ENCODE peak calls at places on chromosome 12, in ten cellular contexts. O, V, B, M, G, J, K, N, L and W are unnamed samples.
A peak's percentile ranks its signal among the peaks of the same experiment; 100 is the strongest.

GRCh38 chr12:48750215-48750614 is 33.7 kb upstream of the CCNT1 start:
- DNase-seq in K (no peak), M (no peak), V (no peak), O (peak; percentile 73), N (no peak), G (no peak), L (no peak), B (no peak), J (no peak), W (no peak)

GRCh38 chr12:79822475-79822874 is 112.4 kb downstream of the PPP1R12A start:
- DNase-seq in K (no peak), V (no peak), L (no peak), G (no peak), J (no peak), M (no peak), O (no peak), B (no peak), N (no peak), W (no peak)

GRCh38 chr12:102642199-102642598 is 161.8 kb upstream of the IGF1 start:
- DNase-seq in G (no peak), O (peak; percentile 50), L (no peak), M (no peak), K (no peak), N (no peak), J (no peak), B (no peak), V (no peak), W (no peak)

GRCh38 chr12:74171478-74171909 is 366.1 kb upstream of the ATXN7L3B start:
- DNase-seq in B (no peak), G (peak; percentile 33), K (no peak), J (no peak), M (no peak), V (no peak), L (no peak), N (no peak), O (no peak), W (no peak)

GRCh38 chr12:92927055-92927435 is 2.0 kb downstream of the EEA1 start:
- DNase-seq in K (no peak), J (no peak), N (no peak), L (peak; percentile 35), O (peak; percentile 28), B (no peak), G (no peak), M (peak; percentile 9), V (no peak), W (no peak)

GRCh38 chr12:121184984-121185894 is 24.7 kb upstream of the P2RX4 start:
- DNase-seq in L (no peak), V (no peak), B (no peak), K (no peak), M (no peak), O (no peak), G (no peak), J (no peak), N (no peak), W (no peak)

GRCh38 chr12:67893003-67893402 is 96.2 kb upstream of the IFNG-AS1 start:
- DNase-seq in O (no peak), K (peak; percentile 47), G (no peak), J (no peak), N (no peak), L (no peak), B (no peak), M (no peak), V (no peak), W (no peak)

GRCh38 chr12:52074006-52074405 is 4.2 kb downstream of the ATG101 start:
- DNase-seq in G (peak; percentile 77), N (peak; percentile 78), O (no peak), J (no peak), V (no peak), K (no peak), M (no peak), B (no peak), L (no peak), W (peak; percentile 74)

GRCh38 chr12:22287776-22288621 is 46.5 kb downstream of the ST8SIA1 start:
- DNase-seq in N (no peak), B (no peak), J (no peak), L (no peak), K (no peak), G (no peak), V (no peak), M (no peak), O (peak; percentile 70), W (no peak)

GRCh38 chr12:80617733-80618132 is 89.7 kb upstream of the MYF6 start:
- DNase-seq in N (no peak), V (no peak), B (no peak), L (no peak), G (no peak), J (no peak), M (no peak), O (no peak), K (no peak), W (no peak)

GRCh38 chr12:123937707-123938600 is 34.7 kb downstream of the CCDC92 start:
- DNase-seq in J (no peak), G (peak; percentile 80), N (no peak), K (no peak), L (no peak), V (no peak), O (peak; percentile 17), B (no peak), M (no peak), W (no peak)

GRCh38 chr12:42426733-42427132 is 100.8 kb downstream of the PPHLN1 start:
- DNase-seq in J (peak; percentile 21), O (peak; percentile 72), B (no peak), M (no peak), G (no peak), V (no peak), K (no peak), N (no peak), L (peak; percentile 10), W (no peak)
- H3K27ac ChIP-seq in J (peak overlapping the region; percentile 68), O (no peak overlapping the region), B (no peak overlapping the region), M (no peak overlapping the region), G (no peak overlapping the region), V (no peak overlapping the region), K (no peak overlapping the region), N (no peak overlapping the region), L (no peak overlapping the region), W (no peak overlapping the region)

GRCh38 chr12:106084048-106084671 is 54.6 kb downstream of the NUAK1 start:
- DNase-seq in J (peak; percentile 57), O (peak; percentile 88), L (no peak), M (no peak), N (no peak), K (no peak), G (no peak), V (no peak), B (no peak), W (no peak)
- TF ChIP-seq POLR2A in J (no peak), O (peak; percentile 18), L (no peak), M (no peak), N (no peak), K (no peak), G (no peak), V (no peak), B (no peak), W (no peak)

GRCh38 chr12:110687770-110688169 is 1.1 kb downstream of the HVCN1 start:
- DNase-seq in V (no peak), L (peak; percentile 19), G (peak; percentile 72), B (no peak), N (no peak), O (no peak), K (no peak), J (no peak), M (no peak), W (no peak)

GRCh38 chr12:110686294-110686903 is 2.5 kb downstream of the HVCN1 start:
- DNase-seq in K (no peak), L (no peak), B (no peak), J (no peak), N (no peak), G (peak; percentile 36), O (no peak), M (no peak), V (no peak), W (no peak)

GRCh38 chr12:110688446-110689001 is 391 bp downstream of the HVCN1 start:
- DNase-seq in J (no peak), O (no peak), N (no peak), B (no peak), G (no peak), V (no peak), L (no peak), K (no peak), M (no peak), W (no peak)

GRCh38 chr12:110689601-110690430 is 901 bp upstream of the HVCN1 start:
- DNase-seq in J (no peak), B (peak; percentile 51), V (peak; percentile 27), O (no peak), N (peak; percentile 39), G (peak; percentile 91), L (peak; percentile 13), M (peak; percentile 9), K (no peak), W (no peak)

GRCh38 chr12:110689002-110689600 is at the start of gene HVCN1:
- DNase-seq in B (peak; percentile 62), G (peak; percentile 93), M (peak; percentile 35), J (no peak), N (peak; percentile 55), K (peak; percentile 35), L (peak; percentile 36), O (no peak), V (peak; percentile 45), W (peak; percentile 85)
- H3K4me1 ChIP-seq in B (peaks cover 3% of the 10 kb centered on the region), G (peaks cover 17% of the 10 kb centered on the region), M (peaks cover 20% of the 10 kb centered on the region), J (peaks cover 4% of the 10 kb centered on the region), N (peaks cover 28% of the 10 kb centered on the region), K (peaks cover 11% of the 10 kb centered on the region), L (peaks cover 16% of the 10 kb centered on the region), O (peaks cover 7% of the 10 kb centered on the region), V (peaks cover 13% of the 10 kb centered on the region), W (peaks cover 33% of the 10 kb centered on the region)

DNA sequence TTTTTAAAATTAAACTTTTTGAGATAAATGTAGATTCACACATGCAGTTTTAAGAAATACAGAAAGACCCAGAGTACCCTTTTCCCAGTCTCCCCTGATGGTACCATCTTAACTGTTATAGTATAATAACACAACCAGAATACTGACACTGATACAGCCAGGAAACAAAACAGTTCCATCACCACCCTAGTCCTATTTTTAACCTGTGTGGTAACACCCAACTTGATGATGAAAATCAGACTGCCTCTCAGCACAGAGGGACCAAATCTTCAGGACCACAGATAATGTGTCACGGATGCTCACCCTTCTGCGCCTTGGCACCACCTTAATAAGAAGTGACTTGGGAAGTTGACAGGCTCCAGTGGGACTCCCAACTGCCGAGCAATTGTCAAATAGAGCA is 18.1 kb downstream of the FBXO21 start:
- DNase-seq in G (no peak), V (no peak), O (no peak), J (no peak), N (no peak), B (no peak), L (no peak), K (no peak), M (no peak), W (no peak)
- H3K27ac ChIP-seq in G (no peak overlapping the region), V (no peak overlapping the region), O (no peak overlapping the region), J (no peak overlapping the region), N (no peak overlapping the region), B (no peak overlapping the region), L (no peak overlapping the region), K (no peak overlapping the region), M (no peak overlapping the region), W (no peak overlapping the region)